ENCODE peak calls at places on chromosomes 1 and 21, in four cellular contexts. O, Z, A and R are unnamed samples.

GRCh38 chr1:196136396-196136795 is 471.8 kb downstream of the KCNT2 start:
- DNase-seq in O (no peak), A (no peak), Z (no peak), R (no peak)

GRCh38 chr1:112995890-112996289 is 39.9 kb upstream of the SLC16A1 start:
- DNase-seq in A (no peak), Z (peak; percentile 39), O (no peak), R (no peak)

GRCh38 chr1:25369241-25369640 is 31.1 kb downstream of the TMEM50A start:
- DNase-seq in Z (no peak), A (no peak), O (no peak), R (no peak)

GRCh38 chr1:165376041-165376810 is 19.7 kb upstream of the LMX1A start:
- DNase-seq in Z (peak; percentile 99), A (peak; percentile 45), O (peak; percentile 89), R (peak; percentile 20)

GRCh38 chr1:173112129-173112528 is 61.4 kb upstream of the TNFSF18 start:
- DNase-seq in A (no peak), O (no peak), Z (peak; percentile 42), R (no peak)

GRCh38 chr1:32871364-32872188 is 864 bp upstream of the FNDC5 start:
- DNase-seq in Z (peak; percentile 61), A (no peak), O (no peak), R (no peak)

GRCh38 chr1:145918992-145919939 is 749 bp upstream of the PEX11B start:
- DNase-seq in A (no peak), O (no peak), Z (peak; percentile 74), R (peak; percentile 39)

GRCh38 chr1:212313616-212314015 is 28.4 kb downstream of the PPP2R5A start:
- DNase-seq in O (no peak), A (no peak), Z (peak; percentile 85), R (no peak)

GRCh38 chr1:59295603-59296002 is 1.3 kb upstream of the FGGY start:
- DNase-seq in A (no peak), O (no peak), Z (no peak), R (no peak)

GRCh38 chr1:25072461-25072860 is 142.4 kb upstream of the RUNX3 start:
- DNase-seq in A (no peak), O (no peak), Z (no peak), R (no peak)

GRCh38 chr1:40318970-40319621 is 2.0 kb upstream of the COL9A2 start:
- DNase-seq in O (no peak), Z (no peak), A (no peak), R (no peak)

GRCh38 chr1:232472485-232473041 is 157.4 kb downstream of the SIPA1L2 start:
- DNase-seq in A (no peak), O (no peak), Z (peak; percentile 71), R (no peak)

GRCh38 chr1:43358121-43358745 is 548 bp upstream of the CDC20 start:
- DNase-seq in Z (peak; percentile 58), A (no peak), O (no peak), R (peak; percentile 10)

GRCh38 chr1:219271914-219272545 is 98.4 kb downstream of the LYPLAL1 start:
- DNase-seq in O (no peak), Z (peak; percentile 52), A (no peak), R (no peak)

GRCh38 chr1:33163621-33164071 is 18.2 kb downstream of the TRIM62 start:
- DNase-seq in O (no peak), A (no peak), Z (no peak), R (no peak)

GRCh38 chr1:71087060-71087459 is 6.2 kb upstream of the ZRANB2 start:
- DNase-seq in Z (no peak), A (no peak), O (no peak), R (no peak)

GRCh38 chr1:154751690-154752089 is 118.4 kb downstream of the KCNN3 start:
- DNase-seq in A (no peak), Z (peak; percentile 95), O (no peak), R (no peak)

GRCh38 chr1:1835546-1835945 is 55.3 kb downstream of the GNB1 start:
- DNase-seq in Z (no peak), A (no peak), O (no peak), R (no peak)

GRCh38 chr1:57133686-57134085 is 167.9 kb upstream of the C8B start:
- DNase-seq in Z (peak; percentile 69), A (no peak), O (no peak), R (no peak)

GRCh38 chr21:45300786-45301520 is 13.3 kb upstream of the POFUT2 start:
- DNase-seq in Z (no peak), O (peak; percentile 73), A (no peak), R (no peak)
- H3K27ac ChIP-seq in Z (no peak overlapping the region), O (peak overlapping the region; percentile 94), A (peak overlapping the region; percentile 67), R (peak overlapping the region; percentile 96)

GRCh38 chr1:107680579-107680985 is 284.4 kb downstream of the VAV3 start:
- DNase-seq in O (no peak), A (no peak), Z (no peak), R (no peak)
- H3K27ac ChIP-seq in O (no peak overlapping the region), A (no peak overlapping the region), Z (no peak overlapping the region), R (no peak overlapping the region)

GRCh38 chr1:201510734-201511133 is 3.8 kb upstream of the CSRP1 start:
- DNase-seq in Z (no peak), O (no peak), A (no peak), R (no peak)
- H3K27ac ChIP-seq in Z (no peak overlapping the region), O (no peak overlapping the region), A (no peak overlapping the region), R (no peak overlapping the region)

GRCh38 chr21:46618738-46619369 is 14.0 kb upstream of the S100B start:
- DNase-seq in O (no peak), Z (peak; percentile 36), A (no peak), R (no peak)

GRCh38 chr21:46619846-46620245 is 15.0 kb upstream of the S100B start:
- DNase-seq in Z (peak; percentile 14), O (no peak), A (no peak), R (no peak)

GRCh38 chr21:46613391-46613790 is 8.5 kb upstream of the S100B start:
- DNase-seq in Z (no peak), A (no peak), O (no peak), R (no peak)

GRCh38 chr21:46617267-46618051 is 12.6 kb upstream of the S100B start:
- DNase-seq in Z (peak; percentile 33), A (no peak), O (no peak), R (no peak)

DNA sequence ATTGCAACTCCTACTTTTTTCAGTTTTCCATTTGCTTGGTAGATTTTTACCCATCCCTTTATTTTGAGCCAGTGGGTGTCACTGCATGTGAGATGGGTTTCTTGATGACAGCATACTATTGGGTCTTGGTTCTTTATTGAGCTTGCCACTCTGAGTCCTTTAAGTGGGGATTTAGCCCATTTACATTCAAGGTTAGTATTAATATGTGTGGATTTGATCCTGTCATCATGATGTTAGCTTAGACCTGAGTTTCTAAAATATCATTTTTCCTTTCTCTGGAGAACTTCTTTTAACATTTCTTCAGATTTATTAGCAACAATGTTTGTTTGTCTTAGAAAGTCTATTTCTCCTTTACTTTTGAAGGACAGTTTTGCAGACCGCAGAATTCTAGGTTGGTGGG is 11.8 kb upstream of the S100B start:
- DNase-seq in Z (no peak), O (no peak), A (no peak), R (no peak)
- H3K27ac ChIP-seq in Z (no peak overlapping the region), O (no peak overlapping the region), A (no peak overlapping the region), R (no peak overlapping the region)

DNA sequence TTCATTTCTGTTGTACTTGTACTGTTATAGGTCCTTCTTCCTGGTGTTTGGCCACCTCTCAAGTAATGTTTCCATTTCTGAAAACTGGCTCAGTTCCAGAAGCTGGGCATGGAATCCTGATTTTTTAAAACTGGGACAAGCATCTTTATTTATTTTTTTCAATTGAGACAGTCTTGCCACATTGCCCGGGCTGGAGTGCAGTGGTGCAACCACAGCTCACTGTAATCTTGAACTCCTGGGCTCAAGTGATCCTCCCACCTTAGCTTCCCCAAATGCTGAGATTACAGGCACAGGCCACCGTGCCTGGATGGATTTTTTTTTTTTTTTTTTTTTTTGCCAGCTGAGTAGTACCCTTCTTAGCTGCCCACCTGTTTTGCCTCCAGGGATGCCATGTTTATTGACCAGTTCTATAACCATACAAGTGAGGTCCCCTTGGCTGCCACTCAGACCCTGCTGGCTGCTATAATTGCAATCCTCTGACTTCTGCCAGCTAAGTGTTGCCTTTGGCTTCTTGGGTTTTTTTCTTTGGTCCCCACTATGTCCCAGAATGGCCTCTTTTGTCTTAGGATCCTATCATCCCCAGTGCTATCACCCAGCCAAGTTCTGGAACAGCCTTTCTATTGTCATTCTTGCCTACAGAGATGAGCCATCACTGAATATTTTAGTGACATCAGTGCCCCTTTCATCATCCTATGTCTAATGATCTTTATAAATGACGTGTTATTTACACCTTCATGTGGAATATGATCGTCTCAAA is 3.9 kb upstream of the DIP2A start:
- DNase-seq in A (no peak), Z (peak; percentile 21), O (no peak), R (no peak)
- H3K27ac ChIP-seq in A (no peak overlapping the region), Z (peak overlapping the region; percentile 68), O (no peak overlapping the region), R (no peak overlapping the region)